ENCODE peak calls at places on chromosome 15, in six cellular contexts. One of them, this sample, is unnamed.

GRCh38 chr15:77506311-77507150 is 85.8 kb downstream of the HMG20A start:
- DNase-seq in H4: no peak
- DNase-seq in M059J: no peak
- DNase-seq in astrocyte of the spinal cord: peak
- DNase-seq in brain microvascular endothelial cell: no peak
- DNase-seq in stimulated activated CD8-positive, alpha-beta memory T cell treated with anti-CD3 and anti-CD28 coated beads, Interleukin-15, amount 100 ng/mL, for 48 hours: no peak
- DNase-seq in this sample: no peak

GRCh38 chr15:88018865-88019626 is 237.5 kb downstream of the NTRK3 start:
- DNase-seq in H4: no peak
- DNase-seq in M059J: peak
- DNase-seq in astrocyte of the spinal cord: peak
- DNase-seq in brain microvascular endothelial cell: no peak
- DNase-seq in stimulated activated CD8-positive, alpha-beta memory T cell treated with anti-CD3 and anti-CD28 coated beads, Interleukin-15, amount 100 ng/mL, for 48 hours: no peak
- DNase-seq in this sample: peak

GRCh38 chr15:63322541-63322940 is 45.1 kb downstream of the APH1B start:
- DNase-seq in H4: peak
- DNase-seq in M059J: peak
- DNase-seq in astrocyte of the spinal cord: peak
- DNase-seq in brain microvascular endothelial cell: peak
- DNase-seq in stimulated activated CD8-positive, alpha-beta memory T cell treated with anti-CD3 and anti-CD28 coated beads, Interleukin-15, amount 100 ng/mL, for 48 hours: no peak
- DNase-seq in this sample: no peak

GRCh38 chr15:69484837-69485236 is 32.2 kb downstream of the RPLP1 start:
- DNase-seq in H4: no peak
- DNase-seq in M059J: peak
- DNase-seq in astrocyte of the spinal cord: no peak
- DNase-seq in brain microvascular endothelial cell: no peak
- DNase-seq in stimulated activated CD8-positive, alpha-beta memory T cell treated with anti-CD3 and anti-CD28 coated beads, Interleukin-15, amount 100 ng/mL, for 48 hours: no peak
- DNase-seq in this sample: no peak

GRCh38 chr15:76987276-76987675 is 7.7 kb upstream of the PSTPIP1 start:
- DNase-seq in H4: no peak
- DNase-seq in M059J: no peak
- DNase-seq in astrocyte of the spinal cord: no peak
- DNase-seq in brain microvascular endothelial cell: no peak
- DNase-seq in stimulated activated CD8-positive, alpha-beta memory T cell treated with anti-CD3 and anti-CD28 coated beads, Interleukin-15, amount 100 ng/mL, for 48 hours: no peak
- DNase-seq in this sample: no peak

GRCh38 chr15:31215490-31216209 is 111.0 kb upstream of the KLF13 start:
- DNase-seq in H4: peak
- DNase-seq in M059J: peak
- DNase-seq in astrocyte of the spinal cord: peak
- DNase-seq in brain microvascular endothelial cell: peak
- DNase-seq in stimulated activated CD8-positive, alpha-beta memory T cell treated with anti-CD3 and anti-CD28 coated beads, Interleukin-15, amount 100 ng/mL, for 48 hours: peak
- DNase-seq in this sample: no peak

GRCh38 chr15:98953000-98953776 is 54.4 kb downstream of the PGPEP1L start:
- DNase-seq in H4: no peak
- DNase-seq in M059J: no peak
- DNase-seq in astrocyte of the spinal cord: no peak
- DNase-seq in brain microvascular endothelial cell: no peak
- DNase-seq in stimulated activated CD8-positive, alpha-beta memory T cell treated with anti-CD3 and anti-CD28 coated beads, Interleukin-15, amount 100 ng/mL, for 48 hours: peak
- DNase-seq in this sample: no peak

GRCh38 chr15:41566121-41566885 is 7.3 kb downstream of the TYRO3 start:
- DNase-seq in H4: no peak
- DNase-seq in M059J: no peak
- DNase-seq in astrocyte of the spinal cord: no peak
- DNase-seq in brain microvascular endothelial cell: no peak
- DNase-seq in stimulated activated CD8-positive, alpha-beta memory T cell treated with anti-CD3 and anti-CD28 coated beads, Interleukin-15, amount 100 ng/mL, for 48 hours: no peak
- DNase-seq in this sample: no peak

GRCh38 chr15:59691194-59691805 is 2.2 kb upstream of the BNIP2 start:
- DNase-seq in H4: peak
- DNase-seq in M059J: peak
- DNase-seq in astrocyte of the spinal cord: peak
- DNase-seq in brain microvascular endothelial cell: peak
- DNase-seq in stimulated activated CD8-positive, alpha-beta memory T cell treated with anti-CD3 and anti-CD28 coated beads, Interleukin-15, amount 100 ng/mL, for 48 hours: no peak
- DNase-seq in this sample: no peak

GRCh38 chr15:31387483-31388118 is 61.0 kb downstream of the KLF13 start:
- DNase-seq in H4: peak
- DNase-seq in M059J: peak
- DNase-seq in astrocyte of the spinal cord: peak
- DNase-seq in brain microvascular endothelial cell: no peak
- DNase-seq in stimulated activated CD8-positive, alpha-beta memory T cell treated with anti-CD3 and anti-CD28 coated beads, Interleukin-15, amount 100 ng/mL, for 48 hours: no peak
- DNase-seq in this sample: peak

GRCh38 chr15:69990566-69991391 is 106.9 kb downstream of the TLE3 start:
- DNase-seq in H4: no peak
- DNase-seq in M059J: no peak
- DNase-seq in astrocyte of the spinal cord: no peak
- DNase-seq in brain microvascular endothelial cell: no peak
- DNase-seq in stimulated activated CD8-positive, alpha-beta memory T cell treated with anti-CD3 and anti-CD28 coated beads, Interleukin-15, amount 100 ng/mL, for 48 hours: no peak
- DNase-seq in this sample: no peak

GRCh38 chr15:92268900-92269299 is 124.8 kb upstream of the ST8SIA2 start:
- DNase-seq in H4: no peak
- DNase-seq in M059J: no peak
- DNase-seq in astrocyte of the spinal cord: no peak
- DNase-seq in brain microvascular endothelial cell: no peak
- DNase-seq in stimulated activated CD8-positive, alpha-beta memory T cell treated with anti-CD3 and anti-CD28 coated beads, Interleukin-15, amount 100 ng/mL, for 48 hours: no peak
- DNase-seq in this sample: no peak

GRCh38 chr15:69105451-69105985 is 54.9 kb upstream of the GLCE start:
- DNase-seq in H4: no peak
- DNase-seq in M059J: no peak
- DNase-seq in astrocyte of the spinal cord: no peak
- DNase-seq in brain microvascular endothelial cell: no peak
- DNase-seq in stimulated activated CD8-positive, alpha-beta memory T cell treated with anti-CD3 and anti-CD28 coated beads, Interleukin-15, amount 100 ng/mL, for 48 hours: no peak
- DNase-seq in this sample: no peak

GRCh38 chr15:82100116-82100795 is 54.4 kb upstream of the MEX3B start:
- DNase-seq in H4: no peak
- DNase-seq in M059J: no peak
- DNase-seq in astrocyte of the spinal cord: peak
- DNase-seq in brain microvascular endothelial cell: no peak
- DNase-seq in stimulated activated CD8-positive, alpha-beta memory T cell treated with anti-CD3 and anti-CD28 coated beads, Interleukin-15, amount 100 ng/mL, for 48 hours: no peak
- DNase-seq in this sample: no peak

GRCh38 chr15:66006986-66007385 is 137.7 kb downstream of the RAB11A start:
- DNase-seq in H4: peak
- DNase-seq in M059J: peak
- DNase-seq in astrocyte of the spinal cord: peak
- DNase-seq in brain microvascular endothelial cell: no peak
- DNase-seq in stimulated activated CD8-positive, alpha-beta memory T cell treated with anti-CD3 and anti-CD28 coated beads, Interleukin-15, amount 100 ng/mL, for 48 hours: no peak
- DNase-seq in this sample: peak

GRCh38 chr15:57527382-57528091 is 64.2 kb upstream of the MYZAP start:
- DNase-seq in H4: peak
- DNase-seq in M059J: peak
- DNase-seq in astrocyte of the spinal cord: peak
- DNase-seq in brain microvascular endothelial cell: peak
- DNase-seq in stimulated activated CD8-positive, alpha-beta memory T cell treated with anti-CD3 and anti-CD28 coated beads, Interleukin-15, amount 100 ng/mL, for 48 hours: no peak
- DNase-seq in this sample: peak

GRCh38 chr15:80596521-80596976 is 98.6 kb upstream of the ABHD17C start:
- DNase-seq in H4: no peak
- DNase-seq in M059J: peak
- DNase-seq in astrocyte of the spinal cord: no peak
- DNase-seq in brain microvascular endothelial cell: no peak
- DNase-seq in stimulated activated CD8-positive, alpha-beta memory T cell treated with anti-CD3 and anti-CD28 coated beads, Interleukin-15, amount 100 ng/mL, for 48 hours: no peak
- DNase-seq in this sample: no peak

GRCh38 chr15:59713177-59713576 is 24.1 kb upstream of the BNIP2 start:
- DNase-seq in H4: no peak
- DNase-seq in M059J: no peak
- DNase-seq in astrocyte of the spinal cord: no peak
- DNase-seq in brain microvascular endothelial cell: no peak
- DNase-seq in stimulated activated CD8-positive, alpha-beta memory T cell treated with anti-CD3 and anti-CD28 coated beads, Interleukin-15, amount 100 ng/mL, for 48 hours: no peak
- DNase-seq in this sample: no peak

GRCh38 chr15:44194397-44195150 is 497 bp downstream of the FRMD5 start:
- DNase-seq in H4: peak
- DNase-seq in M059J: peak
- DNase-seq in astrocyte of the spinal cord: peak
- DNase-seq in brain microvascular endothelial cell: peak
- DNase-seq in stimulated activated CD8-positive, alpha-beta memory T cell treated with anti-CD3 and anti-CD28 coated beads, Interleukin-15, amount 100 ng/mL, for 48 hours: peak
- DNase-seq in this sample: no peak

GRCh38 chr15:91478717-91479191 is 374.8 kb upstream of the SLCO3A1 start:
- DNase-seq in H4: no peak
- DNase-seq in M059J: no peak
- DNase-seq in astrocyte of the spinal cord: no peak
- DNase-seq in brain microvascular endothelial cell: no peak
- DNase-seq in stimulated activated CD8-positive, alpha-beta memory T cell treated with anti-CD3 and anti-CD28 coated beads, Interleukin-15, amount 100 ng/mL, for 48 hours: no peak
- DNase-seq in this sample: no peak

GRCh38 chr15:37045859-37046318 is 54.5 kb downstream of the MEIS2 start:
- DNase-seq in H4: no peak
- DNase-seq in M059J: no peak
- DNase-seq in astrocyte of the spinal cord: no peak
- DNase-seq in brain microvascular endothelial cell: peak
- DNase-seq in stimulated activated CD8-positive, alpha-beta memory T cell treated with anti-CD3 and anti-CD28 coated beads, Interleukin-15, amount 100 ng/mL, for 48 hours: no peak
- DNase-seq in this sample: no peak

GRCh38 chr15:88738796-88739195 is 64.4 kb upstream of the ACAN start:
- DNase-seq in H4: no peak
- DNase-seq in M059J: no peak
- DNase-seq in astrocyte of the spinal cord: no peak
- DNase-seq in brain microvascular endothelial cell: peak
- DNase-seq in stimulated activated CD8-positive, alpha-beta memory T cell treated with anti-CD3 and anti-CD28 coated beads, Interleukin-15, amount 100 ng/mL, for 48 hours: no peak
- DNase-seq in this sample: no peak

GRCh38 chr15:84669726-84670125 is 11.7 kb upstream of the NMB start:
- DNase-seq in H4: peak
- DNase-seq in M059J: no peak
- DNase-seq in astrocyte of the spinal cord: no peak
- DNase-seq in brain microvascular endothelial cell: no peak
- DNase-seq in stimulated activated CD8-positive, alpha-beta memory T cell treated with anti-CD3 and anti-CD28 coated beads, Interleukin-15, amount 100 ng/mL, for 48 hours: peak
- DNase-seq in this sample: peak

GRCh38 chr15:63075072-63075995 is 32.8 kb downstream of the TPM1 start:
- DNase-seq in H4: no peak
- DNase-seq in M059J: peak
- DNase-seq in astrocyte of the spinal cord: peak
- DNase-seq in brain microvascular endothelial cell: peak
- DNase-seq in stimulated activated CD8-positive, alpha-beta memory T cell treated with anti-CD3 and anti-CD28 coated beads, Interleukin-15, amount 100 ng/mL, for 48 hours: no peak
- DNase-seq in this sample: no peak

GRCh38 chr15:27238209-27238608 is 267.2 kb downstream of the GABRG3 start:
- DNase-seq in H4: no peak
- DNase-seq in M059J: no peak
- DNase-seq in astrocyte of the spinal cord: no peak
- DNase-seq in brain microvascular endothelial cell: no peak
- DNase-seq in stimulated activated CD8-positive, alpha-beta memory T cell treated with anti-CD3 and anti-CD28 coated beads, Interleukin-15, amount 100 ng/mL, for 48 hours: no peak
- DNase-seq in this sample: no peak

GRCh38 chr15:34128898-34129297 is 27.0 kb downstream of the PGBD4 start:
- DNase-seq in H4: no peak
- DNase-seq in M059J: no peak
- DNase-seq in astrocyte of the spinal cord: no peak
- DNase-seq in brain microvascular endothelial cell: no peak
- DNase-seq in stimulated activated CD8-positive, alpha-beta memory T cell treated with anti-CD3 and anti-CD28 coated beads, Interleukin-15, amount 100 ng/mL, for 48 hours: no peak
- DNase-seq in this sample: no peak

GRCh38 chr15:68787609-68788264 is 33.0 kb downstream of the ANP32A start:
- DNase-seq in H4: no peak
- DNase-seq in M059J: no peak
- DNase-seq in astrocyte of the spinal cord: no peak
- DNase-seq in brain microvascular endothelial cell: no peak
- DNase-seq in stimulated activated CD8-positive, alpha-beta memory T cell treated with anti-CD3 and anti-CD28 coated beads, Interleukin-15, amount 100 ng/mL, for 48 hours: no peak
- DNase-seq in this sample: no peak

GRCh38 chr15:32866486-32867312 is 148.9 kb downstream of the GREM1 start:
- DNase-seq in H4: peak
- DNase-seq in M059J: peak
- DNase-seq in astrocyte of the spinal cord: no peak
- DNase-seq in brain microvascular endothelial cell: no peak
- DNase-seq in stimulated activated CD8-positive, alpha-beta memory T cell treated with anti-CD3 and anti-CD28 coated beads, Interleukin-15, amount 100 ng/mL, for 48 hours: no peak
- DNase-seq in this sample: no peak

GRCh38 chr15:79168922-79169322 is 78.3 kb upstream of the RASGRF1 start:
- DNase-seq in H4: peak
- DNase-seq in M059J: peak
- DNase-seq in astrocyte of the spinal cord: no peak
- DNase-seq in brain microvascular endothelial cell: peak
- DNase-seq in stimulated activated CD8-positive, alpha-beta memory T cell treated with anti-CD3 and anti-CD28 coated beads, Interleukin-15, amount 100 ng/mL, for 48 hours: no peak
- DNase-seq in this sample: no peak

GRCh38 chr15:77410701-77411613 is 8.9 kb downstream of the PEAK1 start:
- DNase-seq in H4: no peak
- DNase-seq in M059J: no peak
- DNase-seq in astrocyte of the spinal cord: no peak
- DNase-seq in brain microvascular endothelial cell: no peak
- DNase-seq in stimulated activated CD8-positive, alpha-beta memory T cell treated with anti-CD3 and anti-CD28 coated beads, Interleukin-15, amount 100 ng/mL, for 48 hours: no peak
- DNase-seq in this sample: no peak

GRCh38 chr15:40471105-40471777 is 457 bp downstream of the CHST14 start:
- DNase-seq in H4: peak
- DNase-seq in M059J: no peak
- DNase-seq in astrocyte of the spinal cord: peak
- DNase-seq in brain microvascular endothelial cell: no peak
- DNase-seq in stimulated activated CD8-positive, alpha-beta memory T cell treated with anti-CD3 and anti-CD28 coated beads, Interleukin-15, amount 100 ng/mL, for 48 hours: no peak
- DNase-seq in this sample: no peak

GRCh38 chr15:90407871-90408317 is 19.9 kb downstream of the IQGAP1 start:
- DNase-seq in H4: no peak
- DNase-seq in M059J: no peak
- DNase-seq in astrocyte of the spinal cord: no peak
- DNase-seq in brain microvascular endothelial cell: peak
- DNase-seq in stimulated activated CD8-positive, alpha-beta memory T cell treated with anti-CD3 and anti-CD28 coated beads, Interleukin-15, amount 100 ng/mL, for 48 hours: peak
- DNase-seq in this sample: peak

GRCh38 chr15:45714501-45715488 is 80.0 kb downstream of the SQOR start:
- DNase-seq in H4: peak
- DNase-seq in M059J: peak
- DNase-seq in astrocyte of the spinal cord: peak
- DNase-seq in brain microvascular endothelial cell: peak
- DNase-seq in stimulated activated CD8-positive, alpha-beta memory T cell treated with anti-CD3 and anti-CD28 coated beads, Interleukin-15, amount 100 ng/mL, for 48 hours: no peak
- DNase-seq in this sample: peak

GRCh38 chr15:90994059-90994416 is 297 bp downstream of the PRC1 start:
- DNase-seq in H4: no peak
- DNase-seq in M059J: peak
- DNase-seq in astrocyte of the spinal cord: no peak
- DNase-seq in brain microvascular endothelial cell: no peak
- DNase-seq in stimulated activated CD8-positive, alpha-beta memory T cell treated with anti-CD3 and anti-CD28 coated beads, Interleukin-15, amount 100 ng/mL, for 48 hours: no peak
- DNase-seq in this sample: no peak